ENCODE peak calls at places on chromosomes 13 and 19, in four cellular contexts. O is IMR-90, H is brain microvascular endothelial cell, X is prostate gland. D is an unnamed sample.

GRCh38 chr19:48489608-48490216 is 20.5 kb downstream of the CYTH2 start:
- DNase-seq in X (peak), H (peak), O (peak), D (peak)

GRCh38 chr19:43820098-43820860 is 6.8 kb upstream of the ZNF283 start:
- DNase-seq in O (peak), H (peak), X (no peak), D (peak)

GRCh38 chr13:44819245-44819644 is 170.0 kb downstream of the NUFIP1 start:
- DNase-seq in X (no peak), H (peak), O (peak), D (peak)

GRCh38 chr19:3075605-3076431 is 13.5 kb upstream of the TLE5 start:
- DNase-seq in H (no peak), X (no peak), O (no peak), D (no peak)

GRCh38 chr13:31214379-31214778 is 14.6 kb downstream of the B3GLCT start:
- DNase-seq in X (no peak), H (no peak), O (no peak), D (no peak)

GRCh38 chr13:109113427-109113826 is 484.0 kb downstream of the MYO16 start:
- DNase-seq in O (no peak), X (no peak), H (no peak), D (peak)

GRCh38 chr19:2982983-2983350 is 5.6 kb downstream of the TLE6 start:
- DNase-seq in H (no peak), O (peak), X (peak), D (peak)

GRCh38 chr19:7918615-7919421 is 1.3 kb upstream of the SNAPC2 start:
- DNase-seq in H (no peak), O (no peak), X (no peak), D (no peak)

GRCh38 chr19:30783212-30783611 is 411.0 kb downstream of the ZNF536 start:
- DNase-seq in H (no peak), O (no peak), X (no peak), D (no peak)

GRCh38 chr13:74298912-74299311 is 164.7 kb upstream of the KLF12 start:
- DNase-seq in H (no peak), O (no peak), X (no peak), D (no peak)

GRCh38 chr13:113789167-113789566 is 30.1 kb downstream of the TMEM255B start:
- DNase-seq in X (no peak), O (no peak), H (no peak), D (no peak)

GRCh38 chr13:111337206-111337605 is 16.8 kb downstream of the TEX29 start:
- DNase-seq in O (peak), H (peak), X (peak), D (peak)

DNA sequence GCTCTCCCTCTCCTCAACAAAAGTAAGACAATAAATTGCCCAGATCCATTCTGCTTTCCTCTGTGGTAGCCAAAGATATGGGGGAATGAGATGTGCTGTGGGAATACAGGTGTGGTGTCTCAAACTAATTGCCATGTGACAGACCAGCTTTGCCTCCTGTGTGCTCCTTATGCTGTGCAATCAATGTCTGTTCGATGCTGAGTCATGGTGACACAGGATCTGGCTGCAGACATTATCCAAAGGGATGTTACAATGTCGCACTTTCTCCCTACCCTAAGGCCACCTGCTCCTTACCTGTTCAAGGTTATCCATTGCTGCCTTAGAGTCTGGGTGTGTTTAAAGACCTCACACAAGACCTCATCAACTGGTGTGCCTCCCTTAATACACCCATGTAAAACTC is 32.5 kb downstream of the FGF14 start:
- DNase-seq in X (no peak), O (no peak), H (no peak), D (peak)
- TF ChIP-seq CTCF in X (no peak), O (no peak), H (no peak), D (no peak)

GRCh38 chr13:28492527-28493367 is 2.2 kb downstream of the FLT1 start:
- DNase-seq in X (no peak), H (no peak), O (no peak), D (no peak)

GRCh38 chr13:28493740-28494536 is 990 bp downstream of the FLT1 start:
- DNase-seq in O (no peak), H (no peak), X (no peak), D (no peak)

GRCh38 chr13:28495586-28496564 is 947 bp upstream of the FLT1 start:
- DNase-seq in O (no peak), X (no peak), H (no peak), D (no peak)

GRCh38 chr13:28494537-28494860 is 429 bp downstream of the FLT1 start:
- DNase-seq in X (no peak), O (no peak), H (no peak), D (no peak)

DNA sequence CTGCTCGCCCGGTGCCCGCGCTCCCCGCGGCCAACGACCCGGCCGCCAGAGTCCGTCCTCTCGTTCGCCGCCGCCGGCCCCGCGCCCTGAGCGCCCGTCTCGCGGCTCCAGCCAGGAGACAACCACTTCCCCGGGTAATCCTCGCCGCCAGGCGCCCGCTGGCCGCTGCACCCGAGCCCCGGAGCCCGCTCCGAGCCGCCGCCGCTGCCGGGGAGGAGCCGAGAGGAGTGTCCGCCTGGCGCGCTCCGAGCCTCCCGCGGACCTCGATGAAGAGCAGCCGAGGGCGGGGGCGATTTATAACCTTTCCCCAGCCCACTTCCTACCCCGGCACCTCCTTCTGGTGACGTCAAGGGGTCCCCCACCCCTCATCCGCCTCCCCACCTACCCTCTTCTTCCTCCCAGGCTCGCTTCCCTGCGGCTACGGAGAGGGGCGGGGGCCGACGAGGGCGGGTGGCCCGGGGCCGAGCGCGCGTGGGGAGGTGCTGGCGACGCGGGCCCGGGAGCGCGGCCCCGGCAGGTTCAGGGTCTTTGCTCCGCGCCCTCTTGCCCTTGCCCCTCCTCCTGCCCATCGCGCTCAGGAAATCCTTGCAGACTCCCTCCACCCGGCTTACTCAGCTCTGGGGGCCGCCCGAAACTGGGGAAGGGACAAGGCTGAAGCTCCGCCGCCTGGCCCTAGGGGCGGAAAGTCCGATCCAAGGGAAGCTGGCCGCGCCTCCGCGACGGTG is at the start of gene FLT1:
- DNase-seq in O (peak), X (no peak), H (no peak), D (no peak)
- H3K4me3 ChIP-seq in O (peak), X (peak), H (peak), D (peak)

GRCh38 chr19:16429759-16430091 is 42.0 kb downstream of the EPS15L1 start:
- DNase-seq in H (no peak), O (no peak), X (no peak), D (no peak)

GRCh38 chr19:16425993-16426392 is 45.8 kb downstream of the EPS15L1 start:
- DNase-seq in H (no peak), X (no peak), O (no peak), D (no peak)

GRCh38 chr19:16428372-16429036 is 43.3 kb downstream of the EPS15L1 start:
- DNase-seq in X (no peak), O (no peak), H (no peak), D (no peak)

GRCh38 chr19:16425019-16425418 is 46.8 kb downstream of the EPS15L1 start:
- DNase-seq in H (no peak), X (no peak), O (no peak), D (no peak)

GRCh38 chr19:16429066-16429758 is 42.6 kb downstream of the EPS15L1 start:
- DNase-seq in O (no peak), H (no peak), X (peak), D (no peak)
- TF ChIP-seq CTCF in O (no peak), H (no peak), X (no peak), D (no peak)

GRCh38 chr19:50332264-50333038 is 3.3 kb upstream of the KCNC3 start:
- DNase-seq in X (no peak), H (no peak), O (no peak), D (no peak)
- H3K4me3 ChIP-seq in X (peak), H (no peak), O (no peak), D (no peak)

GRCh38 chr13:49421391-49421790 is 22.5 kb downstream of the CAB39L start:
- DNase-seq in O (no peak), H (no peak), X (no peak), D (peak)
- TF ChIP-seq CTCF in O (no peak), H (peak), X (no peak), D (peak)

GRCh38 chr19:46493236-46494114 is 2.2 kb downstream of the PNMA8B start:
- DNase-seq in H (no peak), O (no peak), X (no peak), D (no peak)

GRCh38 chr19:46492841-46493235 is 2.8 kb downstream of the PNMA8B start:
- DNase-seq in O (no peak), X (no peak), H (no peak), D (no peak)

GRCh38 chr19:46494115-46494935 is 1.3 kb downstream of the PNMA8B start:
- DNase-seq in H (no peak), O (no peak), X (no peak), D (no peak)

GRCh38 chr19:46495789-46496099 is at the start of gene PNMA8B:
- DNase-seq in H (peak), O (peak), X (no peak), D (no peak)

DNA sequence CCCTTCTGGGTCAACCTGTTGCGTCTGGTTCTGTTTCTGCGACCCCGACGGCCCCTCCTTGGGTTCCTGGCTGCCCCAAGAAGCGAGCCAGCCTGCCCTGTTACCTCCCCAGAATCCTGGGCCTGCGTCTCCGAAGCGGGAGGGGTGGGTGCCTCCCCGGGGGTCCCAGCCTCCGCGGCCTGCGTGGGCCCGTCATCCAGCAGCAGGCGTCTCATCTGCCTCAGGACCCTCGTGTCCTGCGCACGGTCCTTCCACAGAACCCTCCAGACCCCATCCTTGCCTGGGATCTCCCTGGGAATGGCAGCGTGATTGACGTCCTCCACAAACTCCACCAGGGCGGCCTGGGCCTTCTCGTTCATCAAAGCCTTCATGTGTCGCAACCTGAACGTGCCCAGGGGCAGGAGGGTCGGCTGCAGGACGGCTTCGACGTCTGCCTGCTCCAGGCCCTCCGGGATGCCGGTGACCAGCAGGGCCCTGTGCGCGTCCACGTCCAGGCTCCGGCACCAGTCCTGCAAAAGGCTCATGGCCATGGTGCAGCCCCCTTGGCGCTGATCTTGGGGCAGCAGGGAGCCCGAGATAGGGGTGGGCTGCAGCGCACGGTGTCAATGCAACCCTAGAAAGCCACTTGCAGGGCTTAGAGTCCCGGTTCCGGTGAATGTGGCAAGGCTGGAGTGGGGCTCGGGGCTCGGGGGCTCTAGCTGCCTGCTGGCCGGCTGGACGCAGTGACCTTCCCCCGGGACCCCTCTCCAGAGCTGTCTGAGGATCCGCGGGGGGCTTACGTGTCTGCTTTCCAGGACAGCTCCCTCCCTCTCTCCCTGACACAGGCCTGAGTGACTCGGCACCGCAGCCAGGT is 505 bp downstream of the PNMA8B start:
- DNase-seq in H (no peak), X (no peak), O (no peak), D (no peak)
- H3K4me3 ChIP-seq in H (peak), X (peak), O (peak), D (peak)

DNA sequence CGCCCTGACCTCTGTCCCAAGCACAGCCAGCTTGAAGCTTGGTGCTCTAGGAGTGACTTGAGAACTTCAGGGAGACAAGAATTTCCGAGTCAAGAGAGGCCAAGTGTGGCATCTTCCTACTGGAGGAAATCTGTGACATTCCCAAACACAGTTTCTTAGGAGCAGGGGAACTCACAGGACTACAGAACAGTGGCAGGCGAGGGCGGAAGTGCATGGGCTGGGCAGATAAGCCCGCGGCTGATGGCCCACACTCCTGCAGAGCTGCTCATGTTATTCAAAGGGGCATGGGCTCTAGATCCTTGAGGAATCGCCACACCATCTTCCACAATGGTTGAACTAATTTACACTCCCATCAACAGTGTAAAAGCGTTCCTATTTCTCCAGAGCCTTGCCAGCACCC is 168.8 kb downstream of the KATNAL1 start:
- DNase-seq in O (no peak), H (no peak), X (no peak), D (no peak)
- TF ChIP-seq CTCF in O (no peak), H (no peak), X (no peak), D (no peak)